ENCODE peak calls at places on chromosomes 12 and 14, in eight cellular contexts. Z, V, A, J, B, C, U and X are unnamed samples.

GRCh38 chr14:34222867-34223266 is 239.2 kb downstream of the SPTSSA start:
- DNase-seq in C (peak; percentile 5), A (no peak), Z (no peak), J (no peak), B (no peak), V (no peak), U (no peak), X (no peak)

GRCh38 chr12:60257063-60257462 is 661.2 kb downstream of the SLC16A7 start:
- DNase-seq in B (no peak), A (no peak), Z (peak; percentile 68), V (no peak), J (no peak), U (no peak), C (peak; percentile 4), X (no peak)

GRCh38 chr12:46908236-46908935 is 82.6 kb upstream of the SLC38A4 start:
- DNase-seq in A (no peak), Z (peak; percentile 42), B (no peak), C (no peak), U (no peak), V (no peak), J (no peak), X (no peak)

GRCh38 chr12:106416273-106416672 is 58.7 kb downstream of the POLR3B start:
- DNase-seq in C (peak; percentile 28), A (no peak), V (no peak), J (no peak), Z (peak; percentile 46), U (no peak), B (no peak), X (no peak)

GRCh38 chr14:35347323-35348043 is 55.3 kb downstream of the PSMA6 start:
- DNase-seq in A (no peak), C (peak; percentile 28), B (no peak), U (peak; percentile 45), V (no peak), Z (no peak), J (no peak), X (peak; percentile 15)

GRCh38 chr12:75981773-75982564 is 49.6 kb downstream of the PHLDA1 start:
- DNase-seq in U (no peak), J (no peak), V (no peak), Z (peak; percentile 44), A (no peak), B (peak; percentile 18), C (no peak), X (no peak)

GRCh38 chr12:90945070-90945649 is 9.8 kb downstream of the CCER1 start:
- DNase-seq in J (no peak), A (no peak), V (no peak), U (no peak), B (peak; percentile 24), Z (peak; percentile 57), C (peak; percentile 20), X (no peak)

GRCh38 chr14:23528555-23528954 is 23.0 kb downstream of the ZFHX2 start:
- DNase-seq in J (no peak), Z (no peak), V (no peak), B (no peak), U (no peak), C (peak; percentile 71), A (no peak), X (no peak)

GRCh38 chr12:51941669-51942455 is 9.6 kb upstream of the ACVR1B start:
- DNase-seq in J (no peak), A (no peak), C (no peak), U (no peak), B (no peak), Z (no peak), V (no peak), X (no peak)

GRCh38 chr12:107145397-107145796 is 52.0 kb upstream of the CRY1 start:
- DNase-seq in U (no peak), A (no peak), B (no peak), Z (peak; percentile 11), C (no peak), J (no peak), V (no peak), X (no peak)

GRCh38 chr12:114668905-114669304 is 15.1 kb downstream of the TBX3 start:
- DNase-seq in V (no peak), B (no peak), U (peak; percentile 38), C (peak; percentile 55), J (no peak), Z (no peak), A (no peak), X (no peak)

GRCh38 chr14:102215522-102216250 is 76.0 kb downstream of the WDR20 start:
- DNase-seq in A (no peak), Z (no peak), B (no peak), U (no peak), J (no peak), V (no peak), C (no peak), X (no peak)

GRCh38 chr12:101597164-101597563 is 2.4 kb downstream of the MYBPC1 start:
- DNase-seq in Z (no peak), B (no peak), U (no peak), V (no peak), A (no peak), C (no peak), J (no peak), X (no peak)

GRCh38 chr12:95815635-95816212 is 25.2 kb upstream of the NTN4 start:
- DNase-seq in A (no peak), V (no peak), Z (peak; percentile 63), J (no peak), U (no peak), C (peak; percentile 46), B (peak; percentile 11), X (no peak)

GRCh38 chr14:65958664-65959562 is 527.3 kb upstream of the CCDC196 start:
- DNase-seq in U (no peak), C (peak; percentile 80), B (peak; percentile 47), J (no peak), A (no peak), V (no peak), Z (peak; percentile 47), X (no peak)

GRCh38 chr12:65902504-65902903 is 78.2 kb downstream of the HMGA2 start:
- DNase-seq in V (no peak), J (no peak), B (peak; percentile 67), C (no peak), Z (peak; percentile 67), A (no peak), U (no peak), X (no peak)

GRCh38 chr14:32073537-32074189 is 3.4 kb upstream of the ARHGAP5 start:
- DNase-seq in A (peak; percentile 79), V (no peak), U (peak; percentile 37), B (peak; percentile 86), J (peak; percentile 58), Z (peak; percentile 91), C (peak; percentile 88), X (no peak)

DNA sequence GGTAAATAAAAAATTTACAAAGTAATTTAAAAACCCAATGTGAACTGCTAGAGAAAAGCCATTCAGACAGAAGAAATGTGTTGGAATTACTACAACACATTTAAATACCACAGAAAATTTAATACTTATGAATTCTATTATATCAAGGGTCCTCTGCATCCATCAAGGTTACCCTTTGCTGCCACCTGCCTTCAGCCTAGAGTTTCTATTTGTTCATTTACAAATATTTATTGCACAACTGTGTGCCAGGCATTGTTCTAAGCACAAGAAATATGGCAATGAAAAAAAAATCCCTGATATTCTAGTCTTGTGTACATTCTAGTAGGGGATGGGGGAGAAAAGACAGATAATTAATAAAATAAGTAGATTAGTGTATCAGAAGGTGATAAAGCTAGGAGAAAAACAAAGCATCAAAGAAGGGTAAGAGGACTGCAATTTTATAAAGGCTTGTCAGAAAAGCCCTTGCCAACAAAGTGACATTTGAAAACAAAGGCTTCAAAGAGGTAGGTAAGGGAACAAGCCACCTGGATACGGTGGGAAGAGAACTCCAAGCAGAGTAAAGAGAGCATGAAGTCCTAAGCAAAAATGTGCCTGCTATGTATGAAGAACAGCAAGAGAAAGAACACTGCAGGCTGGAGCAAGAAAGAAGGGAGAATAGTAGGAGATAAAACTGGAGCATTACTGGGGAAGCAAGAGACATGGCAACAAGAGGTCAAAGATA is 59.1 kb upstream of the SLC6A13 start:
- DNase-seq in U (no peak), A (no peak), Z (peak; percentile 34), C (no peak), B (no peak), J (no peak), V (no peak), X (no peak)
- TF ChIP-seq CTCF in U (no peak), A (no peak), Z (peak; percentile 25), C (peak; percentile 39), B (no peak), J (no peak), V (no peak), X (no peak)

DNA sequence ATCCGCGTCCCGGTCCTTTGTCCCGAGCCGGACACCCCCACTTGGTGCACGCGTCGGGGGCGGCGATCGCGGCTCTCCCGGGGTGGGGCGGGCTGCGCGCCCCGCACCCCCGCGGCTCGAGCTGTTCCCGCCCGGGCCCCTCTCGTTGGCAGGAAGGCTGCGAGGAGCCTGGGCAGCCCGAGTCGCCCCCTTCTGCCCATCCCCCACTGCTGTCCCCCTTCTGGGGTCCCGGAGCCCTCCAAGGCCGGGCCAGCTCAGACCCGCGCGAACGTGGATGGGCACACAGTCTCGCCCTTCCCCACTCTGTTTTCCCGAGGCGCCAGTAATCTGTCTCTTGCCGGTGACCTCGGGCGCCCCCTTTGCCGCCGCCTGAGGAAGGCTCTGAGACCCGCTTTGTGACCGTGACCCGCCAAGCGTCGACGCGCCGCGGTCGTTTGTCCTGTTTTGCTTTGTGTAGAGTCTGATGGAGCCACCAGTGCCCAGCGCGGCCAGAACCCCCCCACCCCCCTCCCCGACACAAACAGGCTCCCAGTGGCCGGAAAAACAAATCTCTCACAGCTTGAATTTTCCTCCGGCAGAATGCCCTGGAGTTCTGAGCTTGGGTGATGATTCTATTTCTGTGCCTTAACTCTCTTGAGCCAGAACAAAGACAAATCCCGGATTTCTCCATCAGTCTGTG is 610 bp downstream of the C14orf132 start:
- DNase-seq in C (peak; percentile 72), J (no peak), A (no peak), B (peak; percentile 8), V (no peak), Z (peak; percentile 42), U (peak; percentile 67), X (no peak)
- TF ChIP-seq CTCF in C (peak; percentile 29), J (no peak), A (no peak), B (no peak), V (no peak), Z (peak; percentile 14), U (peak; percentile 17), X (no peak)

GRCh38 chr12:30965613-30965985 is 39.1 kb downstream of the TSPAN11 start:
- DNase-seq in Z (no peak), B (no peak), V (no peak), C (peak; percentile 63), A (no peak), U (no peak), J (no peak), X (no peak)
- TF ChIP-seq CTCF in Z (peak; percentile 2), B (no peak), V (no peak), C (peak; percentile 54), A (no peak), U (no peak), J (no peak), X (no peak)

DNA sequence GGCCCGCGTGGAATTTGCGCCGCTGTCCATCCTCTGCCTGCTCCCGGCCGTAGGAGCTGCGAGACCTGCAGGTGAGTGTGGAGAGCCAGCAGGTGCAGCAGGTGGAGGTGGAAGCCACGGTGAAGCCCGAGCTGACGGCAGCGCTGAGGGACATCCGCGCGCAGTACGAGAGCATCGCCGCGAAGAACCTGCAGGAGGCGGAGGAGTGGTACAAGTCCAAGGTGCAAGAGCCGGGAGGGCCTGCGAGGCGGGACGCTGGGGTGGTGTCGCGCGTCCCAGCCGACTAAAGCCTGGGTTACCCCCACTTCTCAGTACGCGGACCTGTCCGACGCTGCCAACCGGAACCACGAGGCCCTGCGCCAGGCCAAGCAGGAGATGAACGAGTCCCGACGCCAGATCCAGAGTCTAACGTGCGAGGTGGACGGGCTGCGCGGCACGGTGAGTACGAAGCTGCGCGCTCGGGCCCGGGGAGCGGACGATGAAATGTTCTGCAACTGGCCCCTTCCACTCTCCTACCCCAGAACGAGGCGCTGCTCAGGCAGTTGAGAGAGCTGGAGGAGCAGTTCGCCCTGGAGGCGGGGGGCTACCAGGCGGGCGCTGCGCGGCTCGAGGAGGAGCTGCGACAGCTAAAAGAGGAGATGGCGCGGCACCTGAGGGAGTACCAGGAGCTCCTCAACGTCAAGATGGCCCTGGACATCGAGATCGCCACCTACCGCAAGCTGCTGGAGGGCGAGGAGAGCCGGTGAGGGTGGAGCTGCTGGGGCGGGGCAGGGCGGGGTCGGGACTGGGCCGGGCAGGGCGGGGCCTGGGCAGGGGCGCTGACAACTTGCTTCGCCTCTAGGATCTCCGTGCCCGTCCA is 2.1 kb downstream of the PRPH start:
- DNase-seq in B (peak; percentile 63), V (no peak), U (peak; percentile 56), J (peak; percentile 58), Z (no peak), C (peak; percentile 84), A (no peak), X (no peak)
- TF ChIP-seq CTCF in B (no peak), V (peak; percentile 65), U (no peak), J (no peak), Z (no peak), C (peak; percentile 44), A (no peak), X (no peak)